ENCODE peak calls at places on chromosomes 1 and 21, in four cellular contexts. A, P, J and D are unnamed samples.

GRCh38 chr1:41485605-41486004 is 1.1 kb upstream of the EDN2 start:
- DNase-seq in A (peak), P (no peak), J (no peak), D (peak)

GRCh38 chr1:44830900-44831304 is 12.2 kb downstream of the PTCH2 start:
- DNase-seq in A (no peak), P (no peak), J (no peak), D (no peak)

GRCh38 chr1:145936247-145936646 is 9.0 kb upstream of the RBM8A start:
- DNase-seq in A (no peak), P (no peak), J (no peak), D (no peak)

GRCh38 chr1:7640920-7641319 is 130.2 kb upstream of the VAMP3 start:
- DNase-seq in A (no peak), P (no peak), J (no peak), D (no peak)

GRCh38 chr1:78092686-78093085 is 46.9 kb downstream of the GIPC2 start:
- DNase-seq in A (no peak), P (no peak), J (no peak), D (no peak)

GRCh38 chr1:56864430-56864829 is 9.8 kb downstream of the C8A start:
- DNase-seq in A (no peak), P (no peak), J (no peak), D (no peak)

GRCh38 chr21:35593000-35593502 is 467.3 kb downstream of the SETD4 start:
- DNase-seq in A (no peak), P (no peak), J (no peak), D (peak)

GRCh38 chr1:79188371-79188770 is 181.8 kb upstream of the ADGRL4 start:
- DNase-seq in A (no peak), P (no peak), J (no peak), D (peak)

GRCh38 chr1:145863272-145863671 is 4.4 kb upstream of the PIAS3 start:
- DNase-seq in A (no peak), P (no peak), J (no peak), D (no peak)

GRCh38 chr1:28602536-28603439 is 10.7 kb downstream of the RAB42 start:
- DNase-seq in A (peak), P (no peak), J (peak), D (peak)

GRCh38 chr1:42258218-42258617 is 76.8 kb downstream of the FOXJ3 start:
- DNase-seq in A (no peak), P (no peak), J (no peak), D (no peak)

GRCh38 chr1:201184734-201185453 is 5.7 kb upstream of the IGFN1 start:
- DNase-seq in A (peak), P (peak), J (peak), D (peak)

GRCh38 chr1:51877434-51878306 is 857 bp downstream of the NRDC start:
- DNase-seq in A (no peak), P (no peak), J (peak), D (peak)

GRCh38 chr1:162697140-162697895 is 65.1 kb downstream of the DDR2 start:
- DNase-seq in A (no peak), P (no peak), J (no peak), D (no peak)

GRCh38 chr21:31660134-31660565 is 657 bp downstream of the SOD1 start:
- DNase-seq in A (peak), P (no peak), J (peak), D (no peak)

GRCh38 chr1:222894331-222894730 is 79.5 kb downstream of the DISP1 start:
- DNase-seq in A (no peak), P (no peak), J (no peak), D (no peak)

GRCh38 chr1:30908886-30909777 is 574 bp upstream of the SDC3 start:
- DNase-seq in A (peak), P (no peak), J (no peak), D (no peak)

GRCh38 chr1:98072047-98072446 is 151.2 kb upstream of the DPYD start:
- DNase-seq in A (no peak), P (no peak), J (no peak), D (no peak)

GRCh38 chr1:910311-910880 is 13.3 kb upstream of the SAMD11 start:
- DNase-seq in A (peak), P (peak), J (no peak), D (no peak)

GRCh38 chr1:242454262-242455051 is 70.0 kb downstream of the PLD5 start:
- DNase-seq in A (no peak), P (no peak), J (peak), D (peak)

GRCh38 chr1:53654216-53655210 is 84.5 kb downstream of the GLIS1 start:
- DNase-seq in A (peak), P (no peak), J (no peak), D (peak)

GRCh38 chr21:41625428-41625827 is 117.5 kb upstream of the TMPRSS2 start:
- DNase-seq in A (no peak), P (no peak), J (no peak), D (no peak)

GRCh38 chr1:87399264-87399663 is 70.6 kb downstream of the LMO4 start:
- DNase-seq in A (no peak), P (no peak), J (no peak), D (no peak)

DNA sequence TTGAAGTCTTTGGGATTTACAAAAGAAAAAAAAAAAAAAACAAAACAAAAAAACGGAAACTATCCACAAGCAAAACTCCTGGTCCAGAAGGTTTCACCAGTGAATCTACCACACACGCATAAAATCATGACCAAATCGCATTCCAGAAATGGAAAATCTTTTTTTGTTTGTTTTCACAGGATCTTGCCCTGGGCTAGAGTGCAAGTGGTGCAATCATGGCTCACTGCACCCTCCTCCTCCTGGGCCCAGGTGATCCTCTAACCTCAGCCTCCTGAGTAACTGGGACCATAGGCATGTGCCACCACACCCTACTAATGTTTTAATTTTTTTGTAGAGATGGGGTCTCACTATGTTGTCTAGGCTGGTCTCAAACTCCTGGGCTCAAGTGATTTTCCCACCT is 100.5 kb downstream of the DYRK1A start:
- DNase-seq in A (no peak), P (no peak), J (no peak), D (no peak)
- H3K27ac ChIP-seq in A (no peak), P (no peak), J (no peak), D (no peak)

GRCh38 chr1:70410604-70411359 is at the start of gene CTH:
- DNase-seq in A (peak), P (peak), J (peak), D (peak)
- TF ChIP-seq CTCF in A (peak), P (no peak), J (no peak), D (no peak)

DNA sequence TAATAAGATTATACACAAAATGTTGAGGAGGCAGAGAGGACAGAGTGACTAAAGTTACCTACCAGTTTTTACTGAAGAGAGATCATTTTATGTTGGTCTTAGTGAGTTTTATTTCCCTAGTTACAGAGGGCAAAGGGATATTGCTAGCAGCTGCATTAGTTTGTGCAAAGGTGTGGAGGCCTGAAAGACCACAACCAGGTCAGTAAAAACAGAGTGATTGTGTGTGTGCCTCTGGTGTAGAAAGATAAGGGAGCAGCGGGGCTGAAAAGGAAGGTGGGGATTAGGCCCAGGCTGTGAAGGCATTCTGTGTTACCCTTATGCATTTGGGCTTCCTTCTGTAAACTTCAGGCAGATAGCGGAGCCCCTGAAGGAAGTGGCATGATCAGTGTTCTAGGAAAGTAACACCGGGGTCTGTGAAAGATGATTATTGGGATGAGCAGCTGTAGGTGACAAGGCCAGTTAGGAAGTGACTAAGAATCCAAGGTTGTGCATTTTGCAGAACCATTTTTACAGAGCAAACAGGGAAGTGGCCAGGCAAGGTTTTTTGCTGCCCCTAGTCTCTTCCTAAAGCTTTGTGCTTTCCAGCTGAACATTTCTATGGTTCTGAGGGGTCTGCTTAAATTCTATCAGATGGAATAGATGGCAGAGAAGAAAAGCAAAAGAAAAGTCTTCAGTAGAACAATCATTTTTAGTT is 3.7 kb downstream of the GADD45A start:
- DNase-seq in A (no peak), P (no peak), J (no peak), D (no peak)
- H3K4me3 ChIP-seq in A (no peak), P (peak), J (no peak), D (no peak)

DNA sequence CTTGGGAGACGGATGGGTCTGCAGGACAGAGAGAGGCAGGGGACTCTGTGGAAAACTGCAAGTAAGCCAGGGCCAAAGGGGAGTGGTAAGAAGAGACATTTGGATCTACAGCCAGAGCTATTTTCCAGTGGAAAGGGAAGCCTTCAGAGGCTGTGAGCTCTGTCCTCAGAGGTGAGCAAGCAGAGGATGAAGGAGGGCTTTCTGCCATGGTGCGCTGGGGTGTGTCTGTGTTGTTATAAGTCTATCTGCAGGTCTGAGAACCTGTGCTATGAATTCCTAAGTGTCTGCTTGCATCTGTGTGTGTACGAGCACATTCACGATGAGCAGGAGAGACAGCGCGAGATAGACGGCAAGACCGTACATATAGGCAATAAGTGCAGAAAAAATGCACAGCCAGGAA is 26.9 kb downstream of the DMBX1 start:
- DNase-seq in A (no peak), P (no peak), J (no peak), D (no peak)
- H3K27ac ChIP-seq in A (no peak), P (no peak), J (no peak), D (no peak)

GRCh38 chr1:91201174-91201573 is 179.3 kb upstream of the ZNF644 start:
- DNase-seq in A (no peak), P (no peak), J (no peak), D (no peak)
- TF ChIP-seq CTCF in A (no peak), P (no peak), J (no peak), D (no peak)

GRCh38 chr1:244158039-244158438 is 107.0 kb downstream of the ZBTB18 start:
- DNase-seq in A (no peak), P (no peak), J (no peak), D (no peak)

GRCh38 chr1:244154528-244154881 is 103.4 kb downstream of the ZBTB18 start:
- DNase-seq in A (no peak), P (no peak), J (no peak), D (no peak)

GRCh38 chr1:244155661-244156060 is 104.6 kb downstream of the ZBTB18 start:
- DNase-seq in A (no peak), P (no peak), J (no peak), D (no peak)

GRCh38 chr1:244151558-244151957 is 100.5 kb downstream of the ZBTB18 start:
- DNase-seq in A (no peak), P (no peak), J (no peak), D (no peak)

DNA sequence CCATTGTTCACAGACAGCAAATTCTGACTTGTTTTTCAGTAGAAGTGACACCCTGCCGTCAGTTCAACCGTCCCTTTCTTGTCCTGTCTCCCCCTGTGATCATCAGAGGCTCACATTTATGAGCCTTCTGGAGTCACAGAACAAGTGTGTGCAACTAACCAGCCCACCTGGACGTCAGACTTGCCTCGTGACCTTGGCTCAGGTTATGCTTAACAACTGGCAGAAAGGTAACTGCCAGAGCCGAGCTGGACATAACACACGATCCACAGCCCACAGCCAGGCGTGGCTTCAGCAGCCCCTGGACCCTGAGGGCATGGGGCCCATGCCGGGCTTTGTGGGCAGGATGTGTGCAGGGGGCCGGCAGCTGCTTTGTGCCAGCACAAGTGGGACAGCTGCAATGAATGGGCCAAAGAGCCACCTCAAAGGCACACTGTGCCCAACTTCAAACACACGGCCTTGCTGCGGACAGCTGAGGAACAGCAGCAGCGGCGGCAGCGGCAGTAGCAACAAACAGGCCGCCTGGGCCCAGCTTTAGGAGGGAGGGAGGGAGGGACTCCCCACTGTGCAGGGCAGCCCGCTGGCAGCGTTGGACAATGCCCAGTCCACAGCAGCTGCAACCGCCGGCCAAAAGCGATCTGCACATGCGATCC is 103.9 kb downstream of the ZBTB18 start:
- DNase-seq in A (no peak), P (peak), J (no peak), D (no peak)
- H3K4me3 ChIP-seq in A (no peak), P (peak), J (no peak), D (no peak)

GRCh38 chr1:151310986-151311385 is 16.2 kb downstream of the PI4KB start:
- DNase-seq in A (no peak), P (no peak), J (no peak), D (no peak)

GRCh38 chr1:151312439-151313225 is 14.6 kb downstream of the PI4KB start:
- DNase-seq in A (no peak), P (no peak), J (no peak), D (peak)

GRCh38 chr1:151309851-151310323 is 17.3 kb downstream of the PI4KB start:
- DNase-seq in A (peak), P (no peak), J (no peak), D (peak)

GRCh38 chr1:151313501-151313900 is 13.7 kb downstream of the PI4KB start:
- DNase-seq in A (no peak), P (no peak), J (no peak), D (no peak)

GRCh38 chr1:151311589-151312331 is 15.5 kb downstream of the PI4KB start:
- DNase-seq in A (peak), P (peak), J (no peak), D (peak)
- H3K27ac ChIP-seq in A (peak), P (peak), J (no peak), D (peak)

GRCh38 chr1:12188657-12189327 is 22.0 kb downstream of the TNFRSF1B start:
- DNase-seq in A (no peak), P (no peak), J (no peak), D (no peak)
- TF ChIP-seq CTCF in A (no peak), P (no peak), J (no peak), D (no peak)